ENCODE peak calls at places on chromosomes 12 and 14, in seven cellular contexts. U is ovary, W is sigmoid colon, A is IMR-90, D is PC-9, L is keratinocyte, N is heart right ventricle. T is an unnamed sample. For H3K4me1, the result is how much of the 10 kb centered on the place peaks cover.

GRCh38 chr14:89258728-89259273 is 158.2 kb downstream of the FOXN3 start:
- DNase-seq in U (no peak), W (no peak), A (no peak), D (no peak), L (no peak), N (no peak), T (no peak)

GRCh38 chr12:52506858-52507715 is 13.1 kb downstream of the KRT5 start:
- DNase-seq in U (no peak), W (no peak), A (peak), D (no peak), L (no peak), N (no peak), T (peak)

GRCh38 chr12:124386661-124387509 is 92.0 kb downstream of the RFLNA start:
- DNase-seq in U (no peak), W (no peak), A (no peak), D (peak), L (no peak), N (peak), T (no peak)

GRCh38 chr12:63308701-63309100 is 157.7 kb upstream of the AVPR1A start:
- DNase-seq in U (no peak), W (no peak), A (no peak), D (no peak), L (no peak), N (no peak), T (no peak)

GRCh38 chr12:21849878-21850277 is 75.4 kb upstream of the KCNJ8 start:
- DNase-seq in U (no peak), W (no peak), A (no peak), D (no peak), L (no peak), N (no peak), T (no peak)

GRCh38 chr12:24839268-24839791 is 109.6 kb downstream of the BCAT1 start:
- DNase-seq in U (no peak), W (no peak), A (no peak), D (no peak), L (no peak), N (no peak), T (no peak)

GRCh38 chr14:39491134-39491541 is 58.9 kb upstream of the FBXO33 start:
- DNase-seq in U (no peak), W (no peak), A (peak), D (no peak), L (no peak), N (no peak), T (no peak)

GRCh38 chr14:89237923-89238529 is 179.0 kb downstream of the FOXN3 start:
- DNase-seq in U (no peak), W (no peak), A (peak), D (no peak), L (no peak), N (no peak), T (no peak)

GRCh38 chr14:60532442-60532841 is 23.5 kb downstream of the SIX6 start:
- DNase-seq in U (no peak), W (no peak), A (no peak), D (no peak), L (peak), N (no peak), T (no peak)

GRCh38 chr12:27505124-27505523 is 18.9 kb upstream of the PPFIBP1 start:
- DNase-seq in U (no peak), W (no peak), A (peak), D (no peak), L (no peak), N (no peak), T (no peak)

GRCh38 chr12:18492372-18493025 is 231.2 kb downstream of the PIK3C2G start:
- DNase-seq in U (no peak), W (no peak), A (peak), D (no peak), L (no peak), N (no peak), T (no peak)

GRCh38 chr12:21239866-21240265 is 94.9 kb downstream of the SLCO1A2 start:
- DNase-seq in U (no peak), W (no peak), A (no peak), D (no peak), L (no peak), N (no peak), T (no peak)

GRCh38 chr12:4156317-4156716 is 117.2 kb upstream of the CCND2 start:
- DNase-seq in U (no peak), W (no peak), A (no peak), D (no peak), L (no peak), N (no peak), T (no peak)

GRCh38 chr12:131085816-131086591 is 132.3 kb downstream of the ADGRD1 start:
- DNase-seq in U (peak), W (peak), A (no peak), D (no peak), L (no peak), N (no peak), T (no peak)

GRCh38 chr12:131085125-131085815 is 131.6 kb downstream of the ADGRD1 start:
- DNase-seq in U (peak), W (no peak), A (no peak), D (no peak), L (no peak), N (peak), T (no peak)

GRCh38 chr12:131088701-131089525 is 135.2 kb downstream of the ADGRD1 start:
- DNase-seq in U (peak), W (peak), A (no peak), D (no peak), L (no peak), N (no peak), T (peak)

GRCh38 chr12:131087991-131088700 is 134.4 kb downstream of the ADGRD1 start:
- DNase-seq in U (peak), W (peak), A (no peak), D (no peak), L (no peak), N (peak), T (no peak)

DNA sequence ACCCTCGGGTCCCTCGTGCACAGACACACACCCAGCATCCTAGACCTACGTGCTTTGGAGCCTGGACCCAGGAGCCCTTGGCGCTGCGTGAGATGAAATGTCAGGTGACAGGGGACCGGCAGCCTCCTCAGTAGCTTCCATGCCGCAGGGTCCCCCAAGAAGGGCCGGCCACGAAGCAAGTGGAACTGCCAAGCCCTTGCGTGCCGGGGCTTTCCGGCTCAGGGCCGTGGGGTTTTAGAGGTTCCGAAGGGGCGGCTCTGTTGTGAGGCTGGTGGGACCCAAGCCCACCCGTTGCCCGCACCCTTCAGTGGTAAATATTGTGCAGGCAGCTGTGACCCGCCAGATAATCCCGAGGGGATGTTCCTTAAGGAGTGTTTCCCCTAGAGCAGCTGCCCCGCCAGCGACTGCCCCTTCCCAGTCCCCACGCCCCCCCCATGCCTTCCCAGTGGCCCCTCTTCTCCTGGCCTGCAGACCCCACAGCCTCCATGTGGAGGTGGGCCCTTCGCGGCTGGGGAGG is 133.7 kb downstream of the ADGRD1 start:
- DNase-seq in U (peak), W (peak), A (no peak), D (no peak), L (no peak), N (no peak), T (peak)
- H3K4me1 ChIP-seq in U (under half), W (under half), A (under half), D (under half), L (under half), N (under half), T (under half)

DNA sequence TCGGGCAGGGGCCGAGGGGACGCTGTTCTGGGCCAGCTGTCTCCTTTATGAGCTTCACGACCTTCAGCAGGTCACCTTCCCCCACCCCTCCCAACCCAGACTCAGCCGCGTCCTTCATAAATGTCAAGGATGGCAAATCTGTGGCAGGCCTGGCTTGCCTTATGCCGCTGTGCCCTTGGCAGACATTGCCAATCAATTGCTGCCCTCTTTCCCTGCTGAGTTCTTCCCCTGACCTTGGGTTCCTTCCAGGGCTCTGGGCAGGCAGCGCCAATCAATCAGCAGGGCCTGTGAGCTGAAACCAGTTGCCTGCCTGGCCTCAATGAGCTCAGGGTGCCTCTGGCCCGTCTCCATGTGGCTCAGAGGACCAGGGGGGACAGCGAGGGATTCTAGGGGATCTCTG is 7.7 kb downstream of the FAM222A start:
- DNase-seq in U (peak), W (no peak), A (no peak), D (no peak), L (no peak), N (peak), T (no peak)
- H3K4me1 ChIP-seq in U (under half), W (under half), A (under half), D (under half), L (under half), N (under half), T (under half)

DNA sequence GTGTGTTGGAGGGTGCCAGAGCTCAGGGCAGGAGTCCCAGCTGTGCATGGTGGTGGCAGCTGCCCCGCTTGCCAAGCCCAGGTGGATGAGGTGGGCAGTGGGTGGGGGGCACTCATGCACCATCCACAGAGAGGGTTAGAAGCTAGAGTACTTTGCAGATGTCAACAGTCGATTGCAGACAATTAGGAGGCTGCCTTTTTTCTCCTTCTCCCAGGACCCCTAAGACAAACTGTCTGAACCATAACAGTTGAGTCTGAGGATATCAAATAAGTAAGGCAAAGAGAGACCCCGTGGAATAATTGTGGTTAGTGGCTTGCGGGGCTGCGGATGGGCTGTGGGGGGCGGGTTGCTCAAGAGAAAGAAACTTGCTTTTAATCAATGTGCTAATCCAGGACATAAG is 926.1 kb downstream of the VRK1 start:
- DNase-seq in U (no peak), W (no peak), A (no peak), D (no peak), L (no peak), N (no peak), T (no peak)
- H3K4me1 ChIP-seq in U (under half), W (under half), A (under half), D (under half), L (under half), N (under half), T (under half)

DNA sequence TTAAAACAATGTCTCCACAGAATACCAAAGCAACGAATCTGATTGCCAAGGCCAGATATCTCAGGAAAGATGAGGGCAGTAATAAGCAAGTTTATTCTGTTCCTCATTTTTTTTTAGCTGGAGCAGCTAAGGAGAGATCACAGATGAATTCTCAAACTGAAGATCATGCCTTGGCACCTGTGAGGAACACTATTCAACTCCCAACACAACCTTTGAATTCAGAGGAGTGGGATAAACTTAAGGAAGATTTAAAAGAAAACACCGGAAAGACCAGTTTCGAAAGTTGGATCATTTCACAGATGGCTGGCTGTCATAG is 994 bp downstream of the PRORP start:
- DNase-seq in U (no peak), W (no peak), A (no peak), D (no peak), L (no peak), N (no peak), T (no peak)
- H3K4me1 ChIP-seq in U (under half), W (under half), A (under half), D (under half), L (under half), N (under half), T (under half)

GRCh38 chr12:109466821-109467220 is 10.3 kb downstream of the KCTD10 start:
- DNase-seq in U (no peak), W (no peak), A (no peak), D (no peak), L (no peak), N (no peak), T (no peak)
- H3K4me1 ChIP-seq in U (under half), W (under half), A (under half), D (under half), L (under half), N (half or more), T (under half)

DNA sequence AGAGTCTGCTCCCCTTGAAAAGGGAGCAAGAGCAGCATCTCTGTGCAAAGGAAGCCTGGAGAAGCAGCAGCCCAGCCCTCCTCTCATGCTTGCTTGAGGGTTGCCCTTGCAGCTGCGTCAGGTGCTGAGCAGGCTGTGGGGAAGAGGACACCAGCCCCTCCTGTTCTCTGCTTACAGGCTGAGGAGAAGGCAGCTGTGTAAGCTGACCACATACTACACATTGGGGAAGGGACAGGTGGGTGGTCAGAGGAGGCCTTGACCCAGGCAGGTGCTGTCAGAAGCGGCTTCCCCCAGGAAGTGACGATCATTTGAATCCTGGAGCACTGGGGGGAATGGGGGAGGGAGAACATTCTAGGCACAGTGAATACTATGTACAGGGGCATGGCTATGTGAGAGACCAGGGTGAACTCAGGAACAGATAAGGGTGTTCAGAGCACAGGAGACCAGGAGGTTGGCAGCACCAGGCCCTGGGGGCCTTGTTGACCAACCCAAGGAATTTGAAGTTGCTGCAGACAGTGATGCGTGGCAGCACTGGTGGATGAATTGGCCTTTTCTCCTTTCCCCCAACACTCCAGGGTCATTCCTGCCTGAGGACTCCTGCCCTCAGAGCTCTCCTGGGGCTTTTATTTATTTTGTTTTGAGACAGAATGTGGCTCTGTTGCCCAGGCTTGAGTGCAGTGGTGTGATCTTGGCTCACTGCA is 2.7 kb upstream of the KLC1 start:
- DNase-seq in U (no peak), W (no peak), A (no peak), D (no peak), L (no peak), N (no peak), T (no peak)
- H3K4me1 ChIP-seq in U (under half), W (under half), A (under half), D (half or more), L (under half), N (under half), T (under half)

DNA sequence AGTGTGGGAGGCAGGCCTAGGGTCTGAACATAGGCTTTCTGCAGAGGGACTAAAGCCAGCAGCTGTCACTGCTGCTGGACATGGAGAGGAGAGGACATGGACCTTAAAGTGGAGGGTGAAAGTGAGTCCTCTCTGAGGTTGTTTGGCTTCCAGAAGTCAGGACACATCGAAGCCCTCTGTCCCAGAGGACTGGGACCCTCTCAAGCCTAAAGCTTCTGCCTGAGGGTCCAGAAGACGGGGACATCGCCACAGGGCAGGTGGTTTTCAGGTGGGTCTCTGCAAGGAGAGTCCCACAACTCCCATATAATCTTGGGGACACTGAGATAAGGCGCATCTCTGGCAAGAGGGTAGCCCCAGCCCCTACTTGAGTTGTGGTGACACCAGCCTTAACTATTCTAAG is 18.9 kb downstream of the ISCA2 start:
- DNase-seq in U (no peak), W (peak), A (no peak), D (no peak), L (no peak), N (no peak), T (no peak)
- H3K4me1 ChIP-seq in U (under half), W (under half), A (under half), D (under half), L (under half), N (under half), T (under half)

GRCh38 chr12:103850429-103850828 is 9.4 kb upstream of the NT5DC3 start:
- DNase-seq in U (no peak), W (no peak), A (no peak), D (no peak), L (no peak), N (no peak), T (no peak)
- H3K4me1 ChIP-seq in U (under half), W (under half), A (under half), D (under half), L (under half), N (under half), T (under half)

GRCh38 chr12:122303068-122303467 is 36.8 kb upstream of the VPS33A start:
- DNase-seq in U (no peak), W (no peak), A (no peak), D (no peak), L (no peak), N (no peak), T (no peak)
- H3K4me1 ChIP-seq in U (under half), W (under half), A (under half), D (under half), L (under half), N (under half), T (under half)

GRCh38 chr14:73261075-73261474 is 23.8 kb downstream of the PAPLN start:
- DNase-seq in U (no peak), W (no peak), A (no peak), D (no peak), L (no peak), N (no peak), T (no peak)
- H3K4me1 ChIP-seq in U (under half), W (under half), A (under half), D (under half), L (under half), N (under half), T (under half)